ENCODE peak calls at places on chromosomes 4 and X, in six cellular contexts. W is NCI-H1436, X is T-helper 2 cell, M is memory B cell, L is body of pancreas, T is NCI-H345. C is an unnamed sample.

GRCh38 chr4:120446051-120446567 is 379.5 kb upstream of the MAD2L1 start:
- DNase-seq in T (no peak), L (no peak), X (peak), M (no peak), W (no peak), C (no peak)

GRCh38 chrX:41922694-41923171 is 621 bp downstream of the CASK start:
- DNase-seq in M (peak), X (peak), T (peak), L (peak), W (no peak), C (no peak)

GRCh38 chrX:49754238-49754857 is 58.6 kb upstream of the PAGE1 start:
- DNase-seq in X (peak), M (no peak), W (peak), T (peak), L (peak), C (no peak)

GRCh38 chrX:71992711-71993110 is 82.1 kb downstream of the NHSL2 start:
- DNase-seq in L (no peak), W (no peak), X (peak), T (no peak), M (no peak), C (no peak)

GRCh38 chr4:34220601-34221000 is 2023.7 kb downstream of the ARAP2 start:
- DNase-seq in L (no peak), X (no peak), T (no peak), W (no peak), M (no peak), C (no peak)

GRCh38 chr4:73832651-73833237 is 3.7 kb upstream of the CXCL6 start:
- DNase-seq in X (no peak), T (no peak), W (no peak), L (no peak), M (no peak), C (no peak)

GRCh38 chr4:20474119-20474518 is 222.4 kb downstream of the SLIT2 start:
- DNase-seq in W (no peak), L (no peak), X (peak), M (no peak), T (no peak), C (no peak)

GRCh38 chrX:104118765-104119164 is 6.4 kb downstream of the ZCCHC18 start:
- DNase-seq in X (no peak), T (peak), W (peak), L (no peak), M (no peak), C (no peak)

GRCh38 chr4:8171941-8172924 is 13.6 kb upstream of the ABLIM2 start:
- DNase-seq in X (peak), W (no peak), M (peak), L (no peak), T (no peak), C (no peak)

GRCh38 chr4:165569031-165569430 is 190.2 kb downstream of the CPE start:
- DNase-seq in T (no peak), L (no peak), M (no peak), W (no peak), X (no peak), C (no peak)

GRCh38 chrX:16300831-16301230 is 133.6 kb downstream of the MAGEB17 start:
- DNase-seq in T (peak), L (no peak), M (no peak), W (no peak), X (no peak), C (no peak)

C was measured in cerebellar nuclear complex.